ENCODE peak calls at places on chromosome 20, in nine cellular contexts. Q is progenitor cell of endocrine pancreas, F is ACHN, J is germinal center, N is sciatic nerve, O is H1, A is fibroblast of lung, K is H9, Z is mucosa of descending colon. B is an unnamed sample.

GRCh38 chr20:50073500-50073899 is 39.5 kb downstream of the UBE2V1 start:
- DNase-seq in Q (no peak), F (no peak), J (no peak), N (no peak), O (no peak), A (no peak), K (no peak), Z (no peak), B (peak; percentile 86)

GRCh38 chr20:50227506-50227905 is 36.9 kb downstream of the CEBPB start:
- DNase-seq in Q (no peak), F (no peak), J (no peak), N (no peak), O (no peak), A (no peak), K (no peak), Z (no peak), B (no peak)

GRCh38 chr20:44181611-44182010 is 5.4 kb downstream of the JPH2 start:
- DNase-seq in Q (no peak), F (no peak), J (no peak), N (no peak), O (no peak), A (no peak), K (no peak), Z (no peak), B (no peak)

GRCh38 chr20:50191065-50191565 is 485 bp downstream of the CEBPB start:
- DNase-seq in Q (no peak), F (peak; percentile 35), J (peak; percentile 39), N (peak; percentile 82), O (no peak), A (no peak), K (no peak), Z (peak; percentile 79), B (no peak)

GRCh38 chr20:53512076-53512475 is 81.6 kb downstream of the ZNF217 start:
- DNase-seq in Q (no peak), F (no peak), J (no peak), N (no peak), O (no peak), A (no peak), K (no peak), Z (no peak), B (no peak)

GRCh38 chr20:35306931-35307517 is 14.8 kb upstream of the FAM83C start:
- DNase-seq in Q (peak; percentile 41), F (peak; percentile 88), J (peak; percentile 36), N (no peak), O (no peak), A (peak; percentile 87), K (peak; percentile 82), Z (peak; percentile 75), B (no peak)

GRCh38 chr20:51412991-51413471 is 129.5 kb downstream of the NFATC2 start:
- DNase-seq in Q (no peak), F (no peak), J (no peak), N (no peak), O (no peak), A (peak; percentile 25), K (no peak), Z (no peak), B (no peak)

GRCh38 chr20:58839474-58839874 is 11.2 kb downstream of the GNAS-AS1 start:
- DNase-seq in Q (no peak), F (peak; percentile 61), J (peak; percentile 31), N (no peak), O (no peak), A (peak; percentile 26), K (peak; percentile 76), Z (no peak), B (no peak)

B was measured in chondrocyte.